ENCODE peak calls at places on chromosomes 12 and 14, in six cellular contexts. B is mucosa of descending colon, C is aorta, G is dorsolateral prefrontal cortex, V is GM12865, Z is thoracic aorta. H is an unnamed sample.

GRCh38 chr14:96631621-96632362 is 129.6 kb downstream of the PAPOLA start:
- DNase-seq in G (no peak), C (no peak), Z (no peak), B (no peak), V (no peak), H (no peak)

GRCh38 chr14:80902608-80903007 is 38.9 kb downstream of the CEP128 start:
- DNase-seq in C (no peak), B (no peak), Z (no peak), V (no peak), G (no peak), H (no peak)

GRCh38 chr12:26271889-26272492 is 76.6 kb downstream of the SSPN start:
- DNase-seq in B (peak), V (peak), C (peak), Z (peak), G (peak), H (peak)

GRCh38 chr12:113439606-113440030 is 17.4 kb downstream of the SDSL start:
- DNase-seq in C (no peak), V (no peak), G (peak), B (no peak), Z (no peak), H (no peak)

GRCh38 chr14:21093769-21094681 is 4.4 kb downstream of the ZNF219 start:
- DNase-seq in C (no peak), V (no peak), Z (no peak), B (no peak), G (no peak), H (no peak)

GRCh38 chr12:92064420-92064819 is 81.2 kb downstream of the BTG1 start:
- DNase-seq in V (no peak), C (no peak), B (no peak), Z (no peak), G (no peak), H (no peak)

GRCh38 chr12:86445361-86445760 is 189.2 kb upstream of the MGAT4C start:
- DNase-seq in G (no peak), C (no peak), V (no peak), B (no peak), Z (no peak), H (no peak)

GRCh38 chr14:39097159-39097558 is 5.9 kb downstream of the SEC23A start:
- DNase-seq in B (no peak), C (no peak), Z (no peak), G (no peak), V (no peak), H (no peak)

GRCh38 chr12:52949413-52950331 is 754 bp downstream of the KRT18 start:
- DNase-seq in B (peak), G (no peak), Z (no peak), C (no peak), V (no peak), H (peak)

GRCh38 chr12:8823565-8824300 is 1.3 kb downstream of the A2ML1 start:
- DNase-seq in B (no peak), G (no peak), C (no peak), V (peak), Z (no peak), H (no peak)

GRCh38 chr14:53971501-53971900 is 14.9 kb upstream of the BMP4 start:
- DNase-seq in G (no peak), C (no peak), Z (no peak), B (no peak), V (no peak), H (no peak)

GRCh38 chr14:35279369-35279768 is 12.8 kb upstream of the PSMA6 start:
- DNase-seq in V (no peak), G (no peak), B (no peak), C (no peak), Z (no peak), H (no peak)

GRCh38 chr12:79908366-79908765 is 26.5 kb downstream of the PPP1R12A start:
- DNase-seq in B (no peak), C (no peak), Z (no peak), V (no peak), G (no peak), H (no peak)

GRCh38 chr12:108691995-108692808 is 39.1 kb downstream of the CORO1C start:
- DNase-seq in V (peak), B (peak), C (no peak), G (peak), Z (no peak), H (peak)

GRCh38 chr14:30450620-30451019 is 108.3 kb upstream of the G2E3 start:
- DNase-seq in C (no peak), V (no peak), Z (no peak), G (peak), B (no peak), H (no peak)

GRCh38 chr12:125013816-125014442 is 20.5 kb downstream of the BRI3BP start:
- DNase-seq in V (no peak), Z (no peak), B (no peak), G (no peak), C (peak), H (no peak)

GRCh38 chr12:69948874-69949273 is 123.8 kb downstream of the MYRFL start:
- DNase-seq in C (no peak), G (no peak), Z (no peak), V (no peak), B (no peak), H (no peak)

GRCh38 chr14:99065551-99065950 is 206.4 kb downstream of the BCL11B start:
- DNase-seq in V (no peak), Z (no peak), C (no peak), G (no peak), B (no peak), H (no peak)

GRCh38 chr12:27982951-27983350 is 10.4 kb upstream of the PTHLH start:
- DNase-seq in C (no peak), Z (no peak), V (no peak), G (no peak), B (no peak), H (no peak)

GRCh38 chr14:65462411-65462810 is 49.9 kb downstream of the FUT8 start:
- DNase-seq in B (no peak), C (no peak), Z (no peak), V (peak), G (no peak), H (no peak)

GRCh38 chr12:93740721-93741120 is 63.5 kb downstream of the CRADD start:
- DNase-seq in C (no peak), Z (no peak), B (no peak), V (no peak), G (no peak), H (no peak)

GRCh38 chr14:74401504-74402241 is 24.3 kb downstream of the SYNDIG1L start:
- DNase-seq in Z (no peak), V (peak), B (peak), C (peak), G (no peak), H (no peak)

GRCh38 chr14:22448035-22448904 is 140.8 kb downstream of the DAD1 start:
- DNase-seq in G (no peak), V (peak), Z (no peak), C (no peak), B (no peak), H (no peak)

GRCh38 chr14:71764701-71765347 is 167.4 kb upstream of the RGS6 start:
- DNase-seq in B (no peak), Z (no peak), V (no peak), C (no peak), G (no peak), H (no peak)

GRCh38 chr14:43143106-43143505 is 1364.0 kb downstream of the FSCB start:
- DNase-seq in B (no peak), G (no peak), Z (no peak), C (no peak), V (no peak), H (no peak)

GRCh38 chr14:99602788-99603415 is 1.1 kb downstream of the CCDC85C start:
- DNase-seq in Z (no peak), C (no peak), G (no peak), V (no peak), B (no peak), H (no peak)

GRCh38 chr14:103123634-103124500 is 606 bp downstream of the TNFAIP2 start:
- DNase-seq in B (peak), Z (no peak), C (peak), V (no peak), G (no peak), H (peak)

GRCh38 chr12:15122349-15122748 is 98.9 kb downstream of the RERG start:
- DNase-seq in V (peak), G (no peak), Z (no peak), C (no peak), B (no peak), H (no peak)

GRCh38 chr12:58202933-58203713 is 261.8 kb downstream of the ATP23 start:
- DNase-seq in G (no peak), B (no peak), C (no peak), Z (no peak), V (no peak), H (no peak)

GRCh38 chr14:90496379-90496778 is 99.5 kb downstream of the CALM1 start:
- DNase-seq in Z (no peak), G (no peak), C (no peak), B (no peak), V (no peak), H (no peak)

GRCh38 chr14:90491868-90492560 is 95.2 kb downstream of the CALM1 start:
- DNase-seq in G (peak), B (no peak), Z (no peak), C (no peak), V (no peak), H (no peak)

GRCh38 chr14:90498198-90498597 is 101.4 kb downstream of the CALM1 start:
- DNase-seq in Z (no peak), C (no peak), B (no peak), G (no peak), V (no peak), H (no peak)

GRCh38 chr14:90499121-90499520 is 102.3 kb downstream of the CALM1 start:
- DNase-seq in B (no peak), Z (no peak), V (no peak), C (no peak), G (no peak), H (no peak)

GRCh38 chr14:90495357-90496276 is 98.8 kb downstream of the CALM1 start:
- DNase-seq in V (peak), C (no peak), G (no peak), B (no peak), Z (no peak), H (no peak)
- H3K4me3 ChIP-seq in V (no peak), C (no peak), G (no peak), B (no peak), Z (no peak), H (no peak)

GRCh38 chr14:69572634-69573135 is 2.0 kb downstream of the CCDC177 start:
- DNase-seq in G (no peak), V (no peak), Z (no peak), B (no peak), C (no peak), H (no peak)

GRCh38 chr14:69574266-69574953 is at the start of gene CCDC177:
- DNase-seq in C (no peak), Z (no peak), V (peak), B (peak), G (peak), H (peak)

GRCh38 chr14:69571879-69572633 is 2.6 kb downstream of the CCDC177 start:
- DNase-seq in C (no peak), G (no peak), B (no peak), V (no peak), Z (no peak), H (peak)

GRCh38 chr14:69573841-69574265 is 818 bp downstream of the CCDC177 start:
- DNase-seq in V (no peak), G (no peak), C (no peak), B (no peak), Z (no peak), H (no peak)

GRCh38 chr14:69573205-69573840 is 1.3 kb downstream of the CCDC177 start:
- DNase-seq in Z (no peak), V (no peak), G (no peak), B (no peak), C (no peak), H (no peak)
- H3K4me3 ChIP-seq in Z (peak), V (no peak), G (no peak), B (no peak), C (no peak), H (peak)

GRCh38 chr14:61653507-61653906 is 41.8 kb upstream of the HIF1A start:
- DNase-seq in V (no peak), C (peak), G (no peak), B (no peak), Z (no peak), H (no peak)
- H3K4me3 ChIP-seq in V (no peak), C (no peak), G (no peak), B (no peak), Z (no peak), H (no peak)

DNA sequence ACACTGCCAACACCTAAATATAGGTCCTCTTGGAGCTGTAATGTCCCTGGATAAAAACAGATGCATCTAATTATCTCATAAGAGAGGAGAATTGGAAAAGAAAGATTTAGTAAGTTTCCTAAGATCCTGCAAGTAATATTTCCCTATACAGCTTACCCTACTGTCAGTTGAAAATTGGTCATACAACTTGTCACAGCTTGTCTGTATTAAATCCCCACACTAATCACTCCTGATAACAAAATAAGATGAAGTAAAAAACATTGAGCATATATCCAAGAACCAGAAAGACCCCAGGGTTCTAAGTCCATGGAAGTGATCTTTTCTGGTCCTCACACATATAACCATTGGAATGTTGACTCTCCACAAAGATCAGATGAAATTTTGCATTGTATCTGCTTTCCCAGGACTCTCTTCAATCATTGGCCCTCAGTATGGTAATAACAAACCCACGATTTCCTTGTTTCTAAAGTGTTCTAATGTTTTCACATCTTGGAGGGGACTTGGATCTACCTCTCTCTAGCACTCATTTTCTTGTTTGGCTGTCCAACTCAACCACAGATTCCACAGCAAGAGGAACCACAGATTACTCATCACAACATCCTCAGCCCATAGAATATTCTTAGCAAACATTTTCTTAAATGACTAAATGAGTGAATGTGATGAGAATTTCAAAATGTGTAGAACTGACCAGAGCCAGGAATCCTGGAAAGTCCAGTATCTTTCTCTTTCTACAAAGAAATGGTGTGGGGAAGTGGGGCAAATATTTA is 769.3 kb upstream of the USP15 start:
- DNase-seq in V (no peak), B (no peak), G (no peak), C (no peak), Z (no peak), H (no peak)
- H3K4me3 ChIP-seq in V (no peak), B (no peak), G (no peak), C (no peak), Z (no peak), H (no peak)

H was measured in lower lobe of right lung.